ENCODE peak calls at places on chromosome 3, in four cellular contexts. N, T, U and Z are unnamed samples.

GRCh38 chr3:128067481-128067880 is 15.2 kb downstream of the SEC61A1 start:
- DNase-seq in N (peak; percentile 42), T (no peak), U (no peak), Z (no peak)

GRCh38 chr3:189820365-189820720 is 189.2 kb downstream of the TP63 start:
- DNase-seq in N (no peak), T (peak; percentile 23), U (no peak), Z (no peak)

GRCh38 chr3:111610189-111610588 is 15.0 kb upstream of the ZBED2 start:
- DNase-seq in N (no peak), T (peak; percentile 48), U (no peak), Z (no peak)

GRCh38 chr3:77459926-77460325 is 420.0 kb downstream of the ROBO2 start:
- DNase-seq in N (no peak), T (no peak), U (no peak), Z (no peak)

GRCh38 chr3:186042521-186043202 is 66.2 kb downstream of the ETV5 start:
- DNase-seq in N (no peak), T (no peak), U (no peak), Z (no peak)

GRCh38 chr3:157566596-157566995 is 63.4 kb upstream of the VEPH1 start:
- DNase-seq in N (no peak), T (no peak), U (no peak), Z (no peak)

GRCh38 chr3:129358177-129359101 is 70.0 kb downstream of the EFCAB12 start:
- DNase-seq in N (no peak), T (no peak), U (no peak), Z (no peak)

GRCh38 chr3:131216801-131217200 is 164.8 kb upstream of the NUDT16 start:
- DNase-seq in N (peak; percentile 17), T (no peak), U (peak; percentile 74), Z (no peak)

GRCh38 chr3:128598884-128599664 is 51.5 kb downstream of the RPN1 start:
- DNase-seq in N (no peak), T (no peak), U (no peak), Z (no peak)

GRCh38 chr3:38149701-38150100 is 11.2 kb downstream of the MYD88 start:
- DNase-seq in N (peak; percentile 44), T (no peak), U (no peak), Z (no peak)

GRCh38 chr3:127374626-127375010 is 86.8 kb upstream of the PRR20G start:
- DNase-seq in N (no peak), T (no peak), U (no peak), Z (no peak)

GRCh38 chr3:115947325-115947724 is 324.0 kb downstream of the GAP43 start:
- DNase-seq in N (no peak), T (no peak), U (no peak), Z (no peak)

GRCh38 chr3:159005148-159005547 is 203.3 kb downstream of the MFSD1 start:
- DNase-seq in N (no peak), T (no peak), U (no peak), Z (no peak)

GRCh38 chr3:184741259-184741556 is 29.3 kb upstream of the MAGEF1 start:
- DNase-seq in N (no peak), T (no peak), U (peak; percentile 6), Z (no peak)

GRCh38 chr3:33645060-33645841 is 72.8 kb downstream of the CLASP2 start:
- DNase-seq in N (peak; percentile 55), T (no peak), U (no peak), Z (no peak)

GRCh38 chr3:140922634-140923033 is 19.0 kb upstream of the SLC25A36 start:
- DNase-seq in N (peak; percentile 42), T (no peak), U (no peak), Z (no peak)

GRCh38 chr3:165642761-165643432 is 194.3 kb downstream of the BCHE start:
- DNase-seq in N (no peak), T (no peak), U (peak; percentile 93), Z (no peak)

GRCh38 chr3:30873667-30874066 is 20.8 kb downstream of the GADL1 start:
- DNase-seq in N (no peak), T (no peak), U (no peak), Z (no peak)

GRCh38 chr3:193777524-193777923 is 184.5 kb downstream of the OPA1 start:
- DNase-seq in N (no peak), T (no peak), U (no peak), Z (no peak)

GRCh38 chr3:39668420-39668819 is 141.0 kb upstream of the MYRIP start:
- DNase-seq in N (peak; percentile 54), T (no peak), U (peak; percentile 47), Z (no peak)
- TF ChIP-seq RAD21 in N (peak; percentile 63), T (peak; percentile 48), U (peak; percentile 55), Z (peak; percentile 59)

GRCh38 chr3:12147263-12147780 is 11.4 kb downstream of the TIMP4 start:
- DNase-seq in N (no peak), T (no peak), U (no peak), Z (no peak)

GRCh38 chr3:12141350-12141749 is 17.4 kb downstream of the TIMP4 start:
- DNase-seq in N (no peak), T (no peak), U (no peak), Z (no peak)

GRCh38 chr3:12148183-12148940 is 10.3 kb downstream of the TIMP4 start:
- DNase-seq in N (no peak), T (no peak), U (no peak), Z (no peak)

GRCh38 chr3:12142476-12142875 is 16.2 kb downstream of the TIMP4 start:
- DNase-seq in N (no peak), T (no peak), U (no peak), Z (no peak)

GRCh38 chr3:12143949-12144504 is 14.7 kb downstream of the TIMP4 start:
- DNase-seq in N (no peak), T (no peak), U (no peak), Z (no peak)
- TF ChIP-seq SP1 in N (no peak), T (no peak), U (no peak), Z (no peak)

GRCh38 chr3:69095636-69096035 is 10.9 kb downstream of the ARL6IP5 start:
- DNase-seq in N (peak; percentile 16), T (no peak), U (no peak), Z (no peak)
- TF ChIP-seq EGR1 in N (no peak), T (no peak), U (no peak), Z (no peak)

DNA sequence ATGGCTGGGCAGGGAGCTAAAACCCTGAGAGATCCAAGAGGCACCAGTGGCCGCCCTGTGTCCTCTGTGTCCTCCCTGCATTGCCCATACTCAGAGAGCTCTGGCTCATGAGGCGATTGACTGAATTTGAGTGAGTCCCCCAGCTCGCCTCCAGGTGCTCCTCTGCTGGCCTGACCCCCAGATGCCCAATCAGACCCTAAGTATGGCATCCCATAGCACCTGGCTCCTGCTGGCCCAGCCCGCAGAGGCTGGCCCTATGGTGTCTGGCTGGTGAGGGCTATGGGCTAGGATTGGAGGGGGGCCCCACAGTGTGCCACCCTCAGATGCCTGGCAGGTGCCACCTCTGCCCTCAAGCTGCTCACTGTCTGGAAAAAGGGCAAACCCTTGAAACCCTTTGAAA is 1.6 kb upstream of the TKT start:
- DNase-seq in N (no peak), T (no peak), U (no peak), Z (no peak)
- TF ChIP-seq RAD21 in N (no peak), T (no peak), U (no peak), Z (no peak)

GRCh38 chr3:83523470-83524073 is 1435.2 kb upstream of the CADM2 start:
- DNase-seq in N (no peak), T (peak; percentile 11), U (no peak), Z (peak; percentile 54)
- TF ChIP-seq SP1 in N (no peak), T (no peak), U (no peak), Z (no peak)